ENCODE peak calls at places on chromosomes 1 and 21, in seven cellular contexts. C is stimulated activated CD4-positive, alpha-beta T cell treated with anti-CD3 and anti-CD28 coated beads, Interleukin-2, amount 100 ng/mL, for 48 hours; W is immature natural killer cell; N is activated T-cell treated with anti-CD3 and anti-CD28 coated beads for 1 hour; Y is HCT116; D is HT1080; Q is substantia nigra. O is an unnamed sample.

GRCh38 chr21:42291003-42291750 is 24.0 kb downstream of the TFF3 start:
- DNase-seq in C (no peak), W (no peak), D (no peak), Y (no peak), Q (no peak), N (no peak), O (no peak)

GRCh38 chr1:2848006-2848670 is 46.6 kb upstream of the TTC34 start:
- DNase-seq in D (no peak), W (no peak), C (no peak), N (no peak), Q (no peak), Y (no peak), O (no peak)

GRCh38 chr1:108880850-108881249 is 4.1 kb downstream of the GPSM2 start:
- DNase-seq in W (no peak), Q (no peak), Y (no peak), N (no peak), C (no peak), D (no peak), O (no peak)

GRCh38 chr1:181044449-181044966 is 10.7 kb downstream of the MR1 start:
- DNase-seq in W (peak), Q (no peak), C (peak), N (no peak), D (no peak), Y (no peak), O (no peak)

GRCh38 chr1:235176486-235176885 is 15.4 kb upstream of the RBM34 start:
- DNase-seq in D (no peak), W (no peak), N (no peak), C (no peak), Y (no peak), Q (no peak), O (no peak)

GRCh38 chr1:12301518-12302237 is 71.8 kb downstream of the VPS13D start:
- DNase-seq in D (no peak), Q (no peak), N (no peak), C (no peak), Y (no peak), W (no peak), O (no peak)

GRCh38 chr1:8603220-8603616 is 214.2 kb downstream of the RERE start:
- DNase-seq in C (no peak), Q (no peak), Y (no peak), N (no peak), D (no peak), W (no peak), O (no peak)

GRCh38 chr1:204624631-204625216 is 60.8 kb downstream of the LRRN2 start:
- DNase-seq in N (no peak), Y (no peak), C (no peak), D (no peak), W (no peak), Q (no peak), O (no peak)

GRCh38 chr21:27246741-27247140 is 279.9 kb upstream of the ADAMTS5 start:
- DNase-seq in W (no peak), Y (no peak), C (no peak), D (peak), Q (no peak), N (no peak), O (no peak)

GRCh38 chr21:44820851-44821250 is 3.0 kb upstream of the SUMO3 start:
- DNase-seq in C (no peak), W (no peak), Y (no peak), N (no peak), Q (no peak), D (no peak), O (no peak)

GRCh38 chr1:201119206-201119814 is 7.1 kb upstream of the CACNA1S start:
- DNase-seq in Q (no peak), N (peak), C (peak), Y (peak), D (peak), W (peak), O (peak)

GRCh38 chr1:176719478-176719877 is 256.5 kb downstream of the PAPPA2 start:
- DNase-seq in C (no peak), N (no peak), D (no peak), Y (no peak), W (no peak), Q (no peak), O (no peak)